ENCODE peak calls at places on chromosomes 3 and 15, in eight cellular contexts. R, L, I, W, C, P, K and G are unnamed samples.

GRCh38 chr3:30355622-30356021 is 250.8 kb upstream of the TGFBR2 start:
- DNase-seq in P (no peak), C (no peak), I (no peak), L (no peak), W (no peak), R (peak), K (no peak), G (no peak)

GRCh38 chr3:41029356-41029755 is 169.9 kb upstream of the CTNNB1 start:
- DNase-seq in I (no peak), L (no peak), C (no peak), W (no peak), P (no peak), R (no peak), K (no peak), G (no peak)

GRCh38 chr15:40093224-40093842 is 15.3 kb downstream of the BMF start:
- DNase-seq in K (peak), L (peak), P (no peak), W (no peak), R (no peak), C (no peak), I (no peak), G (no peak)

GRCh38 chr15:90763700-90764099 is 46.6 kb downstream of the BLM start:
- DNase-seq in R (no peak), C (no peak), W (no peak), L (no peak), I (no peak), K (no peak), P (no peak), G (no peak)

GRCh38 chr3:47804571-47804970 is 1.6 kb downstream of the DHX30 start:
- DNase-seq in C (no peak), L (peak), W (no peak), I (no peak), K (no peak), P (no peak), R (no peak), G (no peak)

GRCh38 chr3:30161370-30161769 is 445.0 kb upstream of the TGFBR2 start:
- DNase-seq in W (no peak), C (no peak), K (no peak), I (no peak), R (no peak), P (no peak), L (no peak), G (no peak)

GRCh38 chr3:113954091-113954685 is 6.4 kb downstream of the ZDHHC23 start:
- DNase-seq in L (no peak), W (no peak), C (no peak), R (no peak), I (no peak), P (no peak), K (no peak), G (no peak)

GRCh38 chr15:64162869-64163661 is at the start of gene PPIB:
- DNase-seq in P (peak), I (peak), W (peak), L (peak), R (peak), C (peak), K (peak), G (peak)

GRCh38 chr15:88091444-88092016 is 165.0 kb downstream of the NTRK3 start:
- DNase-seq in W (no peak), R (no peak), K (no peak), C (no peak), P (no peak), I (no peak), L (no peak), G (no peak)

GRCh38 chr15:85475317-85475701 is 94.9 kb downstream of the AKAP13 start:
- DNase-seq in P (no peak), I (no peak), C (no peak), W (no peak), L (no peak), K (no peak), R (no peak), G (no peak)